ENCODE peak calls at places on chromosomes 16 and 17, in five cellular contexts. Z is H1, G is HepG2, U is GM12878, M is K562. C is an unnamed sample.
A peak's percentile ranks its signal among the peaks of the same experiment; 100 is the strongest.

GRCh38 chr17:55053855-55054254 is 85.3 kb downstream of the STXBP4 start:
- DNase-seq in Z (no peak), U (no peak), G (no peak), M (no peak), C (no peak)

GRCh38 chr17:32558997-32559650 is 72.3 kb downstream of the CDK5R1 start:
- DNase-seq in G (no peak), M (peak; percentile 28), Z (no peak), U (peak; percentile 92), C (no peak)

GRCh38 chr16:69410285-69410990 is 14.0 kb upstream of the CYB5B start:
- DNase-seq in M (no peak), G (no peak), U (no peak), Z (no peak), C (peak; percentile 83)

GRCh38 chr16:15502041-15502725 is 67.8 kb downstream of the BMERB1 start:
- DNase-seq in Z (no peak), U (no peak), G (peak; percentile 72), M (peak; percentile 45), C (peak; percentile 95)

GRCh38 chr16:2795714-2796143 is 2.5 kb upstream of the PRSS41 start:
- DNase-seq in M (no peak), U (no peak), G (no peak), Z (no peak), C (no peak)

GRCh38 chr17:5272313-5272712 is 9.8 kb upstream of the RABEP1 start:
- DNase-seq in M (no peak), U (no peak), G (no peak), Z (no peak), C (no peak)

GRCh38 chr16:57619606-57620315 is 8.7 kb upstream of the ADGRG1 start:
- DNase-seq in M (no peak), Z (peak; percentile 47), G (peak; percentile 46), U (no peak), C (no peak)

GRCh38 chr16:11666108-11667055 is 1.9 kb upstream of the SNN start:
- DNase-seq in G (no peak), M (no peak), U (no peak), Z (no peak), C (no peak)

GRCh38 chr16:55735120-55735781 is 79.5 kb downstream of the SLC6A2 start:
- DNase-seq in U (no peak), M (no peak), Z (no peak), G (no peak), C (no peak)

GRCh38 chr16:67542464-67542863 is 13.8 kb downstream of the RIPOR1 start:
- DNase-seq in U (no peak), M (peak; percentile 91), G (no peak), Z (peak; percentile 52), C (peak; percentile 59)

GRCh38 chr17:76515291-76515949 is 14.2 kb upstream of the RHBDF2 start:
- DNase-seq in G (no peak), Z (no peak), M (no peak), U (peak; percentile 82), C (no peak)
- TF ChIP-seq ATF3 in G (no peak), Z (no peak), M (no peak), U (no peak), C (no peak)

DNA sequence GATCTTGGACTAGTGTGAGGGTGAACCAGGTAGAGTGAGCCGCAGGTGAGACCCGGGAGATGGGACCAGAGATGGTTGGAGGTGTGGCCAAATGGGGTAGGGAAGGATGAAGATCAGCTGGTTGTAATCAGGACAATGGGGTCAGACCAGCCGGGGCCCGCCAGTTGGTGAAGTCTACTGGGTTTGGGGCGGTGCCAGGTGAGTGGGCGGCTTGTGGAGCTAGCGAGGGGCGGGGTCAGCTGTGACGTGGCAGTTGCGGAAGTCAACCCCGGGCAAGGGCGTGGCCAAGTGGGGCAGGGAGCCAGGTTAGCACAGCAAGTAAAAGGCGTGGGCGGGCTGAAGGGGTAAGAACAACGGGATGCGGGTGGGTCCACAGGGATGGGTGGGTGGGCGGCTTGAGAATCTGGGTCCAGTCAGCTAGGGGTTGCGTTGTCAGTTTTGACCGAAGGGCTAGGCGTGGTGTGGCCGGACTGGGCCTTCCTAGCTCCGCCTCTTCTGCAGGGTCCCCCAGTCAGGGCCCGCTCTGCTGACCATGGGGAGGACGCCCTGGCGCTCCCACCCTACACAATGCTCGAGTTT is 25.5 kb upstream of the ALKBH5 start:
- DNase-seq in Z (peak; percentile 100), M (peak; percentile 92), U (peak; percentile 68), G (no peak), C (peak; percentile 86)
- H3K9ac ChIP-seq in Z (no peak overlapping the region), M (peak overlapping the region; percentile 43), U (peak overlapping the region; percentile 56), G (no peak overlapping the region), C (peak overlapping the region; percentile 41)

GRCh38 chr17:76540381-76541300 is 797 bp downstream of the PRCD start:
- DNase-seq in U (no peak), Z (peak; percentile 88), M (peak; percentile 98), G (peak; percentile 73), C (peak; percentile 93)
- TF ChIP-seq ATF3 in U (no peak), Z (no peak), M (peak; percentile 98), G (no peak), C (no peak)

DNA sequence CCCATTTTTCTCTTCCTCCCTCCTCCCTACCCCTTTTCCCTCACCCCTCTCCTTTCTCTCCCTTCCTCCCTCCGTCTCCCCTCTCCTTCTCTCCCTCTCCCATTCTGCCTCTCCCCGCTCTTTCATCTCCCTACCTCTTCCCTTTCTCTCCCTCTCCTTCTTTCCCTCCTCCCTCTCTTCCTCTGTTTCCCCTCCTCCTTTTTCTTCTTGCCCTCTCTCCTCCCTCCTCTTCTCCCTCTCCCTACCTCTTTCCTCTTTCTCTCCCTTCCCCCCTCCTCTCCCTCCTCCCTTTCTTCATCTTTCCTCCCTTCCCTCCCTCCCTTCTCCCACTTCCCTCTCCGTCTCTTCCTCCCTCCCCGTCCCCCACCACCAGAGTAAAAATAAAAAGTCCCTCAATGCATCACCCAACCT is 10.5 kb downstream of the CHD9NB start:
- DNase-seq in G (no peak), Z (no peak), U (no peak), M (no peak), C (no peak)
- H3K9ac ChIP-seq in G (no peak overlapping the region), Z (no peak overlapping the region), U (no peak overlapping the region), M (no peak overlapping the region), C (no peak overlapping the region)

C was measured in HCT116.